ENCODE peak calls at places on chromosomes 4 and X, in nine cellular contexts. U is GM12865, O is fibroblast of pulmonary artery, R is sigmoid colon, L is suprapubic skin, N is esophagus muscularis mucosa, V is bronchial epithelial cell, P is neural progenitor cell, W is Panc1. J is an unnamed sample.
A peak's percentile ranks its signal among the peaks of the same experiment; 100 is the strongest.

GRCh38 chrX:123348468-123348867 is 164.4 kb downstream of the GRIA3 start:
- DNase-seq in U (no peak), O (peak; percentile 2), R (no peak), L (no peak), N (no peak), V (no peak), P (no peak), W (no peak), J (peak; percentile 13)

GRCh38 chr4:129623233-129623632 is 527.3 kb downstream of the C4orf33 start:
- DNase-seq in U (no peak), O (peak; percentile 10), R (no peak), L (no peak), N (no peak), V (no peak), P (no peak), W (no peak), J (no peak)

GRCh38 chrX:40434947-40435346 is 145.8 kb upstream of the ATP6AP2 start:
- DNase-seq in U (no peak), O (peak; percentile 39), R (no peak), L (no peak), N (no peak), V (no peak), P (peak; percentile 48), W (no peak), J (no peak)

GRCh38 chrX:24245201-24245600 is 68.7 kb downstream of the SUPT20HL2 start:
- DNase-seq in U (no peak), O (peak; percentile 66), R (no peak), L (no peak), N (no peak), V (peak; percentile 77), P (peak; percentile 61), W (no peak), J (peak; percentile 65)

GRCh38 chrX:39819921-39820849 is 277.6 kb downstream of the BCOR start:
- DNase-seq in U (peak; percentile 3), O (peak; percentile 56), R (no peak), L (no peak), N (no peak), V (no peak), P (peak; percentile 58), W (no peak), J (no peak)

GRCh38 chr4:84697159-84697558 is 114.2 kb downstream of the CDS1 start:
- DNase-seq in U (no peak), O (peak; percentile 28), R (no peak), L (no peak), N (no peak), V (no peak), P (no peak), W (no peak), J (no peak)

GRCh38 chrX:25737540-25737939 is 400.6 kb upstream of the MAGEB18 start:
- DNase-seq in U (no peak), O (no peak), R (no peak), L (no peak), N (no peak), V (no peak), P (no peak), W (no peak), J (no peak)

GRCh38 chr4:134490863-134491262 is 289.3 kb upstream of the PABPC4L start:
- DNase-seq in U (no peak), O (no peak), R (no peak), L (no peak), N (no peak), V (no peak), P (no peak), W (no peak), J (no peak)

GRCh38 chr4:76977731-76978350 is 28.3 kb downstream of the SEPTIN11 start:
- DNase-seq in U (no peak), O (peak; percentile 69), R (no peak), L (no peak), N (no peak), V (peak; percentile 75), P (no peak), W (peak; percentile 22), J (peak; percentile 75)

GRCh38 chr4:185036842-185037241 is 18.6 kb downstream of the HELT start:
- DNase-seq in U (no peak), O (no peak), R (no peak), L (no peak), N (peak; percentile 88), V (no peak), P (peak; percentile 21), W (no peak), J (no peak)
- TF ChIP-seq CTCF in U (no peak), O (no peak), R (no peak), L (no peak), N (no peak), V (no peak), P (peak; percentile 34), W (no peak), J (no peak)

GRCh38 chrX:74493806-74494205 is 72.5 kb downstream of the SLC16A2 start:
- DNase-seq in U (no peak), O (no peak), R (no peak), L (no peak), N (no peak), V (no peak), P (peak; percentile 23), W (no peak), J (no peak)

GRCh38 chrX:74490249-74490648 is 69.0 kb downstream of the SLC16A2 start:
- DNase-seq in U (no peak), O (no peak), R (no peak), L (no peak), N (no peak), V (no peak), P (no peak), W (no peak), J (no peak)

GRCh38 chrX:74492720-74493201 is 71.5 kb downstream of the SLC16A2 start:
- DNase-seq in U (peak; percentile 32), O (peak; percentile 1), R (no peak), L (no peak), N (no peak), V (no peak), P (peak; percentile 65), W (no peak), J (no peak)
- TF ChIP-seq CTCF in U (peak; percentile 25), O (peak; percentile 23), R (no peak), L (no peak), N (no peak), V (no peak), P (peak; percentile 50), W (no peak), J (peak; percentile 27)

DNA sequence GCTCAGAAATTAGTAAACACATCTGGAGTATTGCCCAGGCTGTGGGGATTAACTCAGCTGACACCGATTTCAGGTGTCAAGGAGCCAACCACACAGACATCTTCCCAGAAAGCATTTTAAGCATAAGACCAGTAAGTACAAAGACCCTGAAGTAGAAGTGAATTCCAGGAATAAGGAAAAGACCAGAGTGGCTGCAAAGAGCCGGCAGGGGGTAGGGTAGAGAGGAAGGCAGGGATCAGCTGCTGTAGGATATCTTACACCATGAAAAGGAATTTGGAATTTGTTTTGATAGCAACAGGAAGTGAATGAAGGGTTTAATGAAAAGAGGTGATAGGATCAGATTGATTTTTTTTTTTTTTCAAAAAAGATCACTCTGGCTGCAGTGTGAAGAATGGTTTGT is 113.6 kb upstream of the PPARGC1A start:
- DNase-seq in U (no peak), O (no peak), R (no peak), L (no peak), N (no peak), V (no peak), P (peak; percentile 26), W (no peak), J (no peak)
- TF ChIP-seq CTCF in U (no peak), O (no peak), R (no peak), L (no peak), N (no peak), V (no peak), P (no peak), W (no peak), J (no peak)

GRCh38 chrX:38651625-38652601 is 90.6 kb downstream of the TSPAN7 start:
- DNase-seq in U (no peak), O (no peak), R (no peak), L (no peak), N (no peak), V (no peak), P (no peak), W (no peak), J (no peak)

GRCh38 chrX:38656350-38656915 is 95.1 kb downstream of the TSPAN7 start:
- DNase-seq in U (peak; percentile 42), O (no peak), R (no peak), L (no peak), N (no peak), V (no peak), P (no peak), W (no peak), J (no peak)

GRCh38 chrX:38652934-38653442 is 91.6 kb downstream of the TSPAN7 start:
- DNase-seq in U (no peak), O (no peak), R (no peak), L (no peak), N (no peak), V (no peak), P (no peak), W (no peak), J (no peak)

GRCh38 chrX:38657562-38657961 is 96.2 kb downstream of the TSPAN7 start:
- DNase-seq in U (peak; percentile 51), O (no peak), R (no peak), L (no peak), N (no peak), V (no peak), P (no peak), W (no peak), J (no peak)

GRCh38 chrX:38654302-38654701 is 93.0 kb downstream of the TSPAN7 start:
- DNase-seq in U (peak; percentile 23), O (peak; percentile 53), R (no peak), L (no peak), N (no peak), V (peak; percentile 39), P (peak; percentile 31), W (no peak), J (peak; percentile 19)
- TF ChIP-seq CTCF in U (peak; percentile 27), O (peak; percentile 50), R (no peak), L (no peak), N (peak; percentile 26), V (peak; percentile 38), P (peak; percentile 57), W (peak; percentile 40), J (peak; percentile 69)

J was measured in HFFc6.